ENCODE peak calls at places on chromosomes 7 and 10, in seven cellular contexts. One of them, this sample, is unnamed.

GRCh38 chr10:79045566-79046175 is 23.1 kb upstream of the ZMIZ1 start:
- DNase-seq in amniotic stem cell: no peak
- DNase-seq in AML-193: no peak
- DNase-seq in AG04449: no peak
- DNase-seq in HuH-7: no peak
- DNase-seq in MCF 10A: no peak
- DNase-seq in GM19239: no peak
- DNase-seq in this sample: no peak

GRCh38 chr7:69699949-69700715 is 101.9 kb downstream of the AUTS2 start:
- DNase-seq in AML-193: no peak
- DNase-seq in GM19239: no peak
- DNase-seq in HuH-7: no peak
- DNase-seq in amniotic stem cell: no peak
- DNase-seq in MCF 10A: no peak
- DNase-seq in AG04449: no peak
- DNase-seq in this sample: no peak

GRCh38 chr7:154832557-154833138 is 170.3 kb downstream of the PAXIP1 start:
- DNase-seq in AG04449: no peak
- DNase-seq in amniotic stem cell: no peak
- DNase-seq in HuH-7: peak
- DNase-seq in AML-193: peak
- DNase-seq in MCF 10A: peak
- DNase-seq in GM19239: no peak
- DNase-seq in this sample: no peak

GRCh38 chr7:22578048-22578770 is 78.2 kb upstream of the STEAP1B start:
- DNase-seq in AG04449: no peak
- DNase-seq in HuH-7: no peak
- DNase-seq in amniotic stem cell: no peak
- DNase-seq in AML-193: no peak
- DNase-seq in GM19239: no peak
- DNase-seq in MCF 10A: peak
- DNase-seq in this sample: no peak

GRCh38 chr7:29340691-29341090 is 146.1 kb downstream of the CHN2 start:
- DNase-seq in HuH-7: no peak
- DNase-seq in GM19239: no peak
- DNase-seq in amniotic stem cell: no peak
- DNase-seq in MCF 10A: no peak
- DNase-seq in AG04449: no peak
- DNase-seq in AML-193: no peak
- DNase-seq in this sample: no peak

GRCh38 chr10:119479048-119479394 is 63.5 kb downstream of the RGS10 start:
- DNase-seq in GM19239: no peak
- DNase-seq in AML-193: no peak
- DNase-seq in MCF 10A: no peak
- DNase-seq in amniotic stem cell: no peak
- DNase-seq in HuH-7: no peak
- DNase-seq in AG04449: no peak
- DNase-seq in this sample: no peak

GRCh38 chr10:84076540-84077195 is 62.6 kb upstream of the GHITM start:
- DNase-seq in GM19239: peak
- DNase-seq in AML-193: no peak
- DNase-seq in MCF 10A: peak
- DNase-seq in HuH-7: peak
- DNase-seq in amniotic stem cell: no peak
- DNase-seq in AG04449: no peak
- DNase-seq in this sample: no peak

GRCh38 chr10:91295346-91295745 is 74.9 kb downstream of the PCGF5 start:
- DNase-seq in HuH-7: no peak
- DNase-seq in amniotic stem cell: no peak
- DNase-seq in AML-193: no peak
- DNase-seq in AG04449: no peak
- DNase-seq in GM19239: no peak
- DNase-seq in MCF 10A: no peak
- DNase-seq in this sample: no peak

GRCh38 chr10:123841115-123841514 is 50.5 kb downstream of the CPXM2 start:
- DNase-seq in AG04449: no peak
- DNase-seq in GM19239: no peak
- DNase-seq in MCF 10A: no peak
- DNase-seq in HuH-7: no peak
- DNase-seq in AML-193: no peak
- DNase-seq in amniotic stem cell: no peak
- DNase-seq in this sample: no peak

GRCh38 chr7:88401009-88401623 is 94.4 kb upstream of the STEAP4 start:
- DNase-seq in GM19239: no peak
- DNase-seq in MCF 10A: peak
- DNase-seq in HuH-7: peak
- DNase-seq in AG04449: no peak
- DNase-seq in amniotic stem cell: no peak
- DNase-seq in AML-193: peak
- DNase-seq in this sample: peak

This sample was measured in GM04504.